ENCODE peak calls at places on chromosomes 1 and 21, in five cellular contexts. T is T-helper 2 cell, W is globus pallidus, J is NCI-H446 treated with DMSO at 0.1 percent for 48 hours, V is ureter. G is an unnamed sample.

GRCh38 chr1:41485605-41486004 is 1.1 kb upstream of the EDN2 start:
- DNase-seq in J (no peak), T (no peak), V (no peak), W (no peak), G (no peak)

GRCh38 chr1:179376223-179376622 is 10.5 kb downstream of the AXDND1 start:
- DNase-seq in T (no peak), J (no peak), W (no peak), V (no peak), G (no peak)

GRCh38 chr1:164702664-164703063 is 143.7 kb downstream of the PBX1 start:
- DNase-seq in V (no peak), T (no peak), W (no peak), J (no peak), G (no peak)

GRCh38 chr1:233144434-233144833 is 151.1 kb downstream of the PCNX2 start:
- DNase-seq in V (no peak), T (no peak), W (no peak), J (no peak), G (no peak)

GRCh38 chr1:26078286-26079177 is 11.1 kb upstream of the TRIM63 start:
- DNase-seq in J (no peak), V (no peak), W (no peak), T (no peak), G (no peak)

GRCh38 chr1:154431586-154432373 is 26.6 kb downstream of the IL6R start:
- DNase-seq in T (no peak), J (no peak), W (no peak), V (no peak), G (no peak)

GRCh38 chr21:25467891-25468290 is 139.4 kb downstream of the MRPL39 start:
- DNase-seq in T (no peak), V (no peak), W (no peak), J (no peak), G (no peak)

GRCh38 chr1:107748529-107748928 is 216.5 kb downstream of the VAV3 start:
- DNase-seq in J (peak), T (no peak), W (no peak), V (no peak), G (no peak)

GRCh38 chr1:51331206-51332100 is 1.1 kb upstream of the TTC39A start:
- DNase-seq in V (no peak), W (no peak), J (peak), T (no peak), G (no peak)

GRCh38 chr1:175537571-175537970 is 205.8 kb downstream of the TNR start:
- DNase-seq in T (no peak), J (no peak), V (no peak), W (no peak), G (no peak)

GRCh38 chr1:65478379-65479026 is 58.0 kb downstream of the LEPR start:
- DNase-seq in V (no peak), J (no peak), W (no peak), T (no peak), G (no peak)

GRCh38 chr1:169105434-169106094 is 926 bp upstream of the ATP1B1 start:
- DNase-seq in W (peak), V (peak), J (no peak), T (peak), G (no peak)

GRCh38 chr1:240709676-240710075 is 97.7 kb upstream of the GREM2 start:
- DNase-seq in V (no peak), T (no peak), W (no peak), J (no peak), G (no peak)

GRCh38 chr1:179881642-179882252 is 338 bp upstream of the TOR1AIP1 start:
- DNase-seq in W (peak), J (peak), T (no peak), V (peak), G (no peak)

GRCh38 chr1:12143631-12144155 is 23.1 kb upstream of the TNFRSF1B start:
- DNase-seq in V (peak), W (peak), J (no peak), T (no peak), G (peak)

GRCh38 chr1:65119951-65120350 is 28.1 kb upstream of the AK4 start:
- DNase-seq in W (no peak), J (no peak), V (no peak), T (no peak), G (no peak)

GRCh38 chr1:43285269-43285986 is at the start of gene C1orf210:
- DNase-seq in V (peak), W (no peak), J (no peak), T (no peak), G (no peak)

GRCh38 chr1:212976586-212976985 is 26.2 kb downstream of the VASH2 start:
- DNase-seq in T (no peak), W (no peak), J (no peak), V (peak), G (no peak)

GRCh38 chr1:225514671-225515081 is 86.8 kb upstream of the LBR start:
- DNase-seq in T (no peak), V (no peak), W (no peak), J (no peak), G (no peak)

G was measured in stimulated activated naive CD4-positive, alpha-beta T cell.